ENCODE peak calls at places on chromosomes 6 and 20, in eight cellular contexts. B is neural crest cell; V is stimulated activated CD8-positive, alpha-beta memory T cell treated with anti-CD3 and anti-CD28 coated beads, Interleukin-7, amount 100 ng/mL, for 48 hours; C is fibroblast of mammary gland; E is LHCN-M2; Z is AG09309; N is A172; Q is activated CD4-positive, alpha-beta T cell treated with anti-CD3 and anti-CD28 coated beads, Interleukin-2, amount 10 ng/mL, durations not matched to agents 24 days and 14 days. K is an unnamed sample.

GRCh38 chr20:7302256-7302655 is 534.8 kb downstream of the BMP2 start:
- DNase-seq in B (no peak), V (no peak), C (no peak), E (no peak), Z (no peak), N (no peak), Q (no peak), K (no peak)

GRCh38 chr20:54293526-54293925 is 85.6 kb downstream of the PFDN4 start:
- DNase-seq in B (no peak), V (no peak), C (no peak), E (no peak), Z (no peak), N (no peak), Q (no peak), K (no peak)

GRCh38 chr20:63846128-63846771 is 15.0 kb upstream of the ABHD16B start:
- DNase-seq in B (no peak), V (no peak), C (no peak), E (peak; percentile 36), Z (no peak), N (peak; percentile 81), Q (no peak), K (no peak)

GRCh38 chr6:80690611-80691090 is 584.2 kb downstream of the BCKDHB start:
- DNase-seq in B (no peak), V (no peak), C (peak; percentile 31), E (peak; percentile 64), Z (peak; percentile 24), N (no peak), Q (no peak), K (no peak)

GRCh38 chr20:4299773-4300172 is 284.4 kb upstream of the RNF24 start:
- DNase-seq in B (no peak), V (no peak), C (peak; percentile 83), E (no peak), Z (no peak), N (no peak), Q (no peak), K (no peak)

GRCh38 chr20:20849126-20849525 is 136.7 kb upstream of the RALGAPA2 start:
- DNase-seq in B (no peak), V (no peak), C (no peak), E (no peak), Z (no peak), N (no peak), Q (no peak), K (no peak)

GRCh38 chr20:33689973-33690372 is 3.8 kb upstream of the E2F1 start:
- DNase-seq in B (no peak), V (peak; percentile 40), C (peak; percentile 67), E (peak; percentile 85), Z (no peak), N (peak; percentile 83), Q (peak; percentile 86), K (peak; percentile 45)

GRCh38 chr6:95545226-95545625 is 32.1 kb upstream of the MANEA start:
- DNase-seq in B (no peak), V (no peak), C (peak; percentile 81), E (peak; percentile 24), Z (no peak), N (no peak), Q (no peak), K (no peak)

GRCh38 chr6:41266555-41266954 is 19.9 kb downstream of the TREM1 start:
- DNase-seq in B (no peak), V (no peak), C (no peak), E (no peak), Z (no peak), N (no peak), Q (no peak), K (no peak)

GRCh38 chr6:4169028-4169789 is 33.8 kb upstream of the ECI2 start:
- DNase-seq in B (no peak), V (no peak), C (peak; percentile 69), E (peak; percentile 33), Z (peak; percentile 21), N (no peak), Q (no peak), K (no peak)

GRCh38 chr6:17281100-17281496 is at the start of gene RBM24:
- DNase-seq in B (peak; percentile 64), V (peak; percentile 1), C (peak; percentile 63), E (peak; percentile 81), Z (no peak), N (peak; percentile 43), Q (peak; percentile 75), K (no peak)

GRCh38 chr20:34058831-34059230 is 53.2 kb downstream of the EIF2S2 start:
- DNase-seq in B (no peak), V (no peak), C (peak; percentile 9), E (peak; percentile 16), Z (no peak), N (no peak), Q (peak; percentile 61), K (no peak)

GRCh38 chr6:55568779-55569439 is 10.1 kb downstream of the HMGCLL1 start:
- DNase-seq in B (no peak), V (no peak), C (no peak), E (no peak), Z (no peak), N (no peak), Q (no peak), K (no peak)

GRCh38 chr6:48667797-48668196 is 556.8 kb upstream of the PTCHD4 start:
- DNase-seq in B (no peak), V (no peak), C (no peak), E (no peak), Z (no peak), N (no peak), Q (no peak), K (no peak)

K was measured in AML-193.